ENCODE peak calls at places on chromosomes 11 and 22, in six cellular contexts. One of them, this sample, is unnamed.

GRCh38 chr11:3786781-3787428 is 10.4 kb downstream of the NUP98 start:
- DNase-seq in GM23248: peak; percentile 56
- DNase-seq in stimulated activated CD4-positive, alpha-beta T cell treated with anti-CD3 and anti-CD28 coated beads, Interleukin-12 subunit alpha, Interleukin-12 subunit beta, amount 100 ng/mL, for 24 hours: no peak
- DNase-seq in activated T-helper 1 cell treated with Interleukin-2 at 50 U/mL for 16 hours: no peak
- DNase-seq in epithelial cell of esophagus: no peak
- DNase-seq in GM12892: no peak
- DNase-seq in this sample: no peak

GRCh38 chr11:61306221-61306620 is 11.1 kb upstream of the VWCE start:
- DNase-seq in GM23248: no peak
- DNase-seq in stimulated activated CD4-positive, alpha-beta T cell treated with anti-CD3 and anti-CD28 coated beads, Interleukin-12 subunit alpha, Interleukin-12 subunit beta, amount 100 ng/mL, for 24 hours: no peak
- DNase-seq in activated T-helper 1 cell treated with Interleukin-2 at 50 U/mL for 16 hours: no peak
- DNase-seq in epithelial cell of esophagus: no peak
- DNase-seq in GM12892: no peak
- DNase-seq in this sample: no peak

GRCh38 chr11:60844045-60844869 is 2.3 kb downstream of the CCDC86 start:
- DNase-seq in GM23248: peak; percentile 70
- DNase-seq in stimulated activated CD4-positive, alpha-beta T cell treated with anti-CD3 and anti-CD28 coated beads, Interleukin-12 subunit alpha, Interleukin-12 subunit beta, amount 100 ng/mL, for 24 hours: no peak
- DNase-seq in activated T-helper 1 cell treated with Interleukin-2 at 50 U/mL for 16 hours: no peak
- DNase-seq in epithelial cell of esophagus: peak; percentile 45
- DNase-seq in GM12892: no peak
- DNase-seq in this sample: no peak

GRCh38 chr11:134385774-134386565 is 26.1 kb downstream of the B3GAT1 start:
- DNase-seq in GM23248: no peak
- DNase-seq in stimulated activated CD4-positive, alpha-beta T cell treated with anti-CD3 and anti-CD28 coated beads, Interleukin-12 subunit alpha, Interleukin-12 subunit beta, amount 100 ng/mL, for 24 hours: no peak
- DNase-seq in activated T-helper 1 cell treated with Interleukin-2 at 50 U/mL for 16 hours: no peak
- DNase-seq in epithelial cell of esophagus: peak; percentile 23
- DNase-seq in GM12892: no peak
- DNase-seq in this sample: no peak

GRCh38 chr22:37179622-37180420 is 8.2 kb downstream of the C1QTNF6 start:
- DNase-seq in GM23248: no peak
- DNase-seq in stimulated activated CD4-positive, alpha-beta T cell treated with anti-CD3 and anti-CD28 coated beads, Interleukin-12 subunit alpha, Interleukin-12 subunit beta, amount 100 ng/mL, for 24 hours: no peak
- DNase-seq in activated T-helper 1 cell treated with Interleukin-2 at 50 U/mL for 16 hours: no peak
- DNase-seq in epithelial cell of esophagus: no peak
- DNase-seq in GM12892: no peak
- DNase-seq in this sample: no peak

GRCh38 chr22:50171965-50172421 is 1.5 kb downstream of the PANX2 start:
- DNase-seq in GM23248: no peak
- DNase-seq in stimulated activated CD4-positive, alpha-beta T cell treated with anti-CD3 and anti-CD28 coated beads, Interleukin-12 subunit alpha, Interleukin-12 subunit beta, amount 100 ng/mL, for 24 hours: no peak
- DNase-seq in activated T-helper 1 cell treated with Interleukin-2 at 50 U/mL for 16 hours: no peak
- DNase-seq in epithelial cell of esophagus: no peak
- DNase-seq in GM12892: no peak
- DNase-seq in this sample: no peak

GRCh38 chr11:62602141-62603071 is 741 bp upstream of the MTA2 start:
- DNase-seq in GM23248: peak; percentile 57
- DNase-seq in stimulated activated CD4-positive, alpha-beta T cell treated with anti-CD3 and anti-CD28 coated beads, Interleukin-12 subunit alpha, Interleukin-12 subunit beta, amount 100 ng/mL, for 24 hours: no peak
- DNase-seq in activated T-helper 1 cell treated with Interleukin-2 at 50 U/mL for 16 hours: no peak
- DNase-seq in epithelial cell of esophagus: peak; percentile 74
- DNase-seq in GM12892: peak; percentile 33
- DNase-seq in this sample: no peak

GRCh38 chr22:33380789-33381530 is 322.8 kb upstream of the SYN3 start:
- DNase-seq in GM23248: peak; percentile 97
- DNase-seq in stimulated activated CD4-positive, alpha-beta T cell treated with anti-CD3 and anti-CD28 coated beads, Interleukin-12 subunit alpha, Interleukin-12 subunit beta, amount 100 ng/mL, for 24 hours: no peak
- DNase-seq in activated T-helper 1 cell treated with Interleukin-2 at 50 U/mL for 16 hours: no peak
- DNase-seq in epithelial cell of esophagus: peak; percentile 1
- DNase-seq in GM12892: no peak
- DNase-seq in this sample: no peak

GRCh38 chr11:11179239-11179638 is 173.8 kb downstream of the CSNK2A3 start:
- DNase-seq in GM23248: peak; percentile 89
- DNase-seq in stimulated activated CD4-positive, alpha-beta T cell treated with anti-CD3 and anti-CD28 coated beads, Interleukin-12 subunit alpha, Interleukin-12 subunit beta, amount 100 ng/mL, for 24 hours: no peak
- DNase-seq in activated T-helper 1 cell treated with Interleukin-2 at 50 U/mL for 16 hours: no peak
- DNase-seq in epithelial cell of esophagus: peak; percentile 75
- DNase-seq in GM12892: no peak
- DNase-seq in this sample: no peak

GRCh38 chr22:29938285-29938693 is 55.3 kb downstream of the MTMR3 start:
- DNase-seq in GM23248: no peak
- DNase-seq in stimulated activated CD4-positive, alpha-beta T cell treated with anti-CD3 and anti-CD28 coated beads, Interleukin-12 subunit alpha, Interleukin-12 subunit beta, amount 100 ng/mL, for 24 hours: peak; percentile 2
- DNase-seq in activated T-helper 1 cell treated with Interleukin-2 at 50 U/mL for 16 hours: no peak
- DNase-seq in epithelial cell of esophagus: no peak
- DNase-seq in GM12892: peak; percentile 25
- DNase-seq in this sample: no peak

GRCh38 chr11:114219559-114220349 is 76.4 kb upstream of the NNMT start:
- DNase-seq in GM23248: peak; percentile 49
- DNase-seq in stimulated activated CD4-positive, alpha-beta T cell treated with anti-CD3 and anti-CD28 coated beads, Interleukin-12 subunit alpha, Interleukin-12 subunit beta, amount 100 ng/mL, for 24 hours: no peak
- DNase-seq in activated T-helper 1 cell treated with Interleukin-2 at 50 U/mL for 16 hours: no peak
- DNase-seq in epithelial cell of esophagus: no peak
- DNase-seq in GM12892: no peak
- DNase-seq in this sample: no peak

GRCh38 chr11:112759418-112759817 is 201.8 kb upstream of the NCAM1 start:
- DNase-seq in GM23248: no peak
- DNase-seq in stimulated activated CD4-positive, alpha-beta T cell treated with anti-CD3 and anti-CD28 coated beads, Interleukin-12 subunit alpha, Interleukin-12 subunit beta, amount 100 ng/mL, for 24 hours: no peak
- DNase-seq in activated T-helper 1 cell treated with Interleukin-2 at 50 U/mL for 16 hours: no peak
- DNase-seq in epithelial cell of esophagus: no peak
- DNase-seq in GM12892: no peak
- DNase-seq in this sample: no peak

GRCh38 chr11:78801161-78801884 is 226.7 kb upstream of the NARS2 start:
- DNase-seq in GM23248: peak; percentile 85
- DNase-seq in stimulated activated CD4-positive, alpha-beta T cell treated with anti-CD3 and anti-CD28 coated beads, Interleukin-12 subunit alpha, Interleukin-12 subunit beta, amount 100 ng/mL, for 24 hours: no peak
- DNase-seq in activated T-helper 1 cell treated with Interleukin-2 at 50 U/mL for 16 hours: no peak
- DNase-seq in epithelial cell of esophagus: peak; percentile 93
- DNase-seq in GM12892: no peak
- DNase-seq in this sample: no peak

GRCh38 chr11:102410382-102410784 is 42.2 kb downstream of the TMEM123 start:
- DNase-seq in GM23248: peak; percentile 42
- DNase-seq in stimulated activated CD4-positive, alpha-beta T cell treated with anti-CD3 and anti-CD28 coated beads, Interleukin-12 subunit alpha, Interleukin-12 subunit beta, amount 100 ng/mL, for 24 hours: no peak
- DNase-seq in activated T-helper 1 cell treated with Interleukin-2 at 50 U/mL for 16 hours: no peak
- DNase-seq in epithelial cell of esophagus: no peak
- DNase-seq in GM12892: no peak
- DNase-seq in this sample: no peak

GRCh38 chr22:43829904-43830851 is 18.1 kb upstream of the EFCAB6 start:
- DNase-seq in GM23248: peak; percentile 83
- DNase-seq in stimulated activated CD4-positive, alpha-beta T cell treated with anti-CD3 and anti-CD28 coated beads, Interleukin-12 subunit alpha, Interleukin-12 subunit beta, amount 100 ng/mL, for 24 hours: no peak
- DNase-seq in activated T-helper 1 cell treated with Interleukin-2 at 50 U/mL for 16 hours: no peak
- DNase-seq in epithelial cell of esophagus: no peak
- DNase-seq in GM12892: no peak
- DNase-seq in this sample: no peak

GRCh38 chr11:73931039-73931645 is 19.7 kb upstream of the DNAJB13 start:
- DNase-seq in GM23248: peak; percentile 89
- DNase-seq in stimulated activated CD4-positive, alpha-beta T cell treated with anti-CD3 and anti-CD28 coated beads, Interleukin-12 subunit alpha, Interleukin-12 subunit beta, amount 100 ng/mL, for 24 hours: no peak
- DNase-seq in activated T-helper 1 cell treated with Interleukin-2 at 50 U/mL for 16 hours: no peak
- DNase-seq in epithelial cell of esophagus: peak; percentile 79
- DNase-seq in GM12892: no peak
- DNase-seq in this sample: no peak

GRCh38 chr22:46854125-46854870 is 91.8 kb downstream of the TBC1D22A start:
- DNase-seq in GM23248: no peak
- DNase-seq in stimulated activated CD4-positive, alpha-beta T cell treated with anti-CD3 and anti-CD28 coated beads, Interleukin-12 subunit alpha, Interleukin-12 subunit beta, amount 100 ng/mL, for 24 hours: no peak
- DNase-seq in activated T-helper 1 cell treated with Interleukin-2 at 50 U/mL for 16 hours: no peak
- DNase-seq in epithelial cell of esophagus: no peak
- DNase-seq in GM12892: no peak
- DNase-seq in this sample: no peak

GRCh38 chr11:93072236-93072635 is 102.8 kb downstream of the MTNR1B start:
- DNase-seq in GM23248: no peak
- DNase-seq in stimulated activated CD4-positive, alpha-beta T cell treated with anti-CD3 and anti-CD28 coated beads, Interleukin-12 subunit alpha, Interleukin-12 subunit beta, amount 100 ng/mL, for 24 hours: no peak
- DNase-seq in activated T-helper 1 cell treated with Interleukin-2 at 50 U/mL for 16 hours: no peak
- DNase-seq in epithelial cell of esophagus: no peak
- DNase-seq in GM12892: no peak
- DNase-seq in this sample: no peak

GRCh38 chr11:28616566-28616965 is 508.4 kb downstream of the METTL15 start:
- DNase-seq in GM23248: no peak
- DNase-seq in stimulated activated CD4-positive, alpha-beta T cell treated with anti-CD3 and anti-CD28 coated beads, Interleukin-12 subunit alpha, Interleukin-12 subunit beta, amount 100 ng/mL, for 24 hours: no peak
- DNase-seq in activated T-helper 1 cell treated with Interleukin-2 at 50 U/mL for 16 hours: no peak
- DNase-seq in epithelial cell of esophagus: no peak
- DNase-seq in GM12892: no peak
- DNase-seq in this sample: no peak

GRCh38 chr11:8814209-8814922 is 96.6 kb upstream of the AKIP1 start:
- DNase-seq in GM23248: peak; percentile 57
- DNase-seq in stimulated activated CD4-positive, alpha-beta T cell treated with anti-CD3 and anti-CD28 coated beads, Interleukin-12 subunit alpha, Interleukin-12 subunit beta, amount 100 ng/mL, for 24 hours: no peak
- DNase-seq in activated T-helper 1 cell treated with Interleukin-2 at 50 U/mL for 16 hours: no peak
- DNase-seq in epithelial cell of esophagus: peak; percentile 97
- DNase-seq in GM12892: no peak
- DNase-seq in this sample: no peak

GRCh38 chr11:34185926-34186841 is 80.8 kb downstream of the NAT10 start:
- DNase-seq in GM23248: no peak
- DNase-seq in stimulated activated CD4-positive, alpha-beta T cell treated with anti-CD3 and anti-CD28 coated beads, Interleukin-12 subunit alpha, Interleukin-12 subunit beta, amount 100 ng/mL, for 24 hours: no peak
- DNase-seq in activated T-helper 1 cell treated with Interleukin-2 at 50 U/mL for 16 hours: no peak
- DNase-seq in epithelial cell of esophagus: peak; percentile 62
- DNase-seq in GM12892: no peak
- DNase-seq in this sample: no peak

GRCh38 chr11:28447226-28447625 is 339.0 kb downstream of the METTL15 start:
- DNase-seq in GM23248: peak; percentile 44
- DNase-seq in stimulated activated CD4-positive, alpha-beta T cell treated with anti-CD3 and anti-CD28 coated beads, Interleukin-12 subunit alpha, Interleukin-12 subunit beta, amount 100 ng/mL, for 24 hours: no peak
- DNase-seq in activated T-helper 1 cell treated with Interleukin-2 at 50 U/mL for 16 hours: no peak
- DNase-seq in epithelial cell of esophagus: no peak
- DNase-seq in GM12892: no peak
- DNase-seq in this sample: no peak

GRCh38 chr11:110571286-110571685 is 141.0 kb downstream of the ARHGAP20 start:
- DNase-seq in GM23248: no peak
- DNase-seq in stimulated activated CD4-positive, alpha-beta T cell treated with anti-CD3 and anti-CD28 coated beads, Interleukin-12 subunit alpha, Interleukin-12 subunit beta, amount 100 ng/mL, for 24 hours: no peak
- DNase-seq in activated T-helper 1 cell treated with Interleukin-2 at 50 U/mL for 16 hours: no peak
- DNase-seq in epithelial cell of esophagus: no peak
- DNase-seq in GM12892: no peak
- DNase-seq in this sample: no peak

This sample was measured in mesenteric fat pad.